ENCODE peak calls at places on chromosomes 16 and 17, in ten cellular contexts. A is lower leg skin, W is heart left ventricle, X is body of pancreas, R is cardiac fibroblast, G is pancreas, B is astrocyte of the cerebellum, T is mucosa of descending colon, S is A549, N is HFF-Myc. O is an unnamed sample.
A peak's percentile ranks its signal among the peaks of the same experiment; 100 is the strongest.

GRCh38 chr17:18258356-18259038 is at the start of gene FLII:
- DNase-seq in A (no peak), W (peak; percentile 63), X (peak; percentile 56), R (no peak), G (peak; percentile 87), B (no peak), T (peak; percentile 70), S (peak; percentile 70), N (no peak), O (peak; percentile 17)

GRCh38 chr17:79420318-79421243 is 190.3 kb downstream of the RBFOX3 start:
- DNase-seq in A (no peak), W (no peak), X (no peak), R (peak; percentile 35), G (no peak), B (no peak), T (no peak), S (peak; percentile 66), N (no peak), O (peak; percentile 26)

GRCh38 chr17:1709971-1710806 is at the start of gene TLCD2:
- DNase-seq in A (no peak), W (peak; percentile 81), X (peak; percentile 68), R (peak; percentile 68), G (peak; percentile 86), B (no peak), T (peak; percentile 96), S (peak; percentile 71), N (no peak), O (peak; percentile 65)

GRCh38 chr16:85396879-85397871 is 215.9 kb upstream of the GSE1 start:
- DNase-seq in A (no peak), W (peak; percentile 15), X (peak; percentile 11), R (no peak), G (peak; percentile 54), B (no peak), T (peak; percentile 25), S (peak; percentile 28), N (no peak), O (no peak)

GRCh38 chr16:8852534-8852933 is 16.3 kb downstream of the CARHSP1 start:
- DNase-seq in A (no peak), W (no peak), X (no peak), R (peak; percentile 63), G (peak; percentile 29), B (no peak), T (no peak), S (no peak), N (no peak), O (no peak)

GRCh38 chr17:50221500-50222480 is 20.4 kb upstream of the COL1A1 start:
- DNase-seq in A (no peak), W (no peak), X (no peak), R (peak; percentile 66), G (no peak), B (no peak), T (no peak), S (no peak), N (no peak), O (peak; percentile 67)

GRCh38 chr16:16183562-16183961 is 39.7 kb downstream of the ABCC6 start:
- DNase-seq in A (no peak), W (no peak), X (no peak), R (no peak), G (no peak), B (no peak), T (no peak), S (no peak), N (no peak), O (no peak)

GRCh38 chr17:45086865-45087495 is 25.9 kb downstream of the NMT1 start:
- DNase-seq in A (no peak), W (no peak), X (no peak), R (no peak), G (no peak), B (no peak), T (no peak), S (no peak), N (no peak), O (no peak)

DNA sequence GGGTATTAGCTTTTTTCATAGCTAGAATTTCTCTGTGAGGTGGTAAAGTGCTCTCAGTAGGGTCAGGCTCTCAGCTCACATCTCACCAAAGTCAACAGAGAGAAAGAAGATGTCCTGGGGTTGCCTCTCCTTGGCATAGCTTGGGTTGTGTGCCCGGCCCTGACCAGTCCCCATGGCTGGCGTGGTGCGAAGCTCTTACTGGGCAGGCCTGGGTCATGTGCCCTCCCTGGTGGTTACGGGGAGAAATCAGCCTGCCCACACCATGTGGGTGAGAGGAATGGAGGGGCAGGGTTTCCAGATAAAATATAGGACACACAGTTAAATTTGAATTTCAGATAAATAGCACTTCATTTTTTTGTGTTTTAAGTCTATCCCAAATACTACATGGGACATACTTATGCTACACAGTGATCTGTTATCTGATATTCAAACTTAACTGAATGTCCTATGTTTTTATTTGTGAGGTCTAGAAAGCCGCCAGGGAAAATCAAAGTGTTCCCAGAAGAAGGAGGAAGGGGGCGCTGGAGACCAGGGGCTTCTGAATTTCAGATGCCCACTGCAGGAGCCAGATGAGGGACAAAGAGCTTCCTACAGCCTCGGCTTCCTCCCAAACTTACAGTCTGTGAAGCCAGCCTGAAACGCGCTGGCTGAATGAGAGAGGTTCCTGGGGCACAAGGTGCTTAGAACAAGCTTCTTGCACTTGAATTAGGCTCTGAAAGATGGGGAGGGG is 45.4 kb downstream of the NKD1 start:
- DNase-seq in A (no peak), W (no peak), X (no peak), R (no peak), G (no peak), B (peak; percentile 16), T (no peak), S (no peak), N (no peak), O (peak; percentile 31)
- TF ChIP-seq CTCF in A (no peak), W (peak; percentile 39), X (peak; percentile 18), R (peak; percentile 15), G (no peak), B (peak; percentile 57), T (no peak), S (no peak), N (peak; percentile 15), O (peak; percentile 28)

DNA sequence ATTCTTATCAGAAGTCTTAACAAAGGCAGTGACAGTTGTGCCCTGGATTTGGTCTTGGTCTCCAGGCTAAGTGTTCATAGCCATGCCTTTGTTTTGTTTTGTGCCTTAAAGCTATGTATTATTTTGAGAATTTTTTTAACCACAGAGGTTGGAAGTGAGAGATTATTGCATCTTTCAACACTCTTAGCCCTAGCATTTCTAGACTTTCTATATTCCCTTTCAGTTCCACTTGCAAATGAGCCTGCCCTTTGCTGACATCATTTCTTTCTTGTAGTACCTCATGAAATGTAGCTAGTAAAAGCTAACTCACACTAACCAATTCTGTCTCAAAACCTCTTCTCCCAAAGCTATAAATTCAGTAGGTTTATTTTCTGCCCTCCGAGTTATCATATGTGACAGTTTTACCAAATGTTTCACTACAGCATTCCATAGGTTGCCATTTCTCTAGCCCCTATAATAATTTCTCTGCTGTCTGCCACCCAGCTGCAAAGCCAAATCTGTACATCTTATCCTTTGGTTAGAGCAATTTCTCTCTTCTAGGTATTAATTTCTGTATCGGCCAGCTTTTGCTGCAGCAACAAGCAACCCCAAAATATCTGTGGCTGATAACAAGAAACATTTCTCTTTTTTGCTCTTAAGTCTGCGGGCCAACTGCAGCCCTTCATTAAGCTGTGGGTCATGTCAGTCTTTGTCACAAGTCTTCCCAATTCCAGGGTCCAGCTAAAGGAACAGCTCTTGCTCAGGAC is 14.2 kb upstream of the CCL1 start:
- DNase-seq in A (no peak), W (no peak), X (no peak), R (no peak), G (no peak), B (no peak), T (no peak), S (no peak), N (no peak), O (no peak)
- H3K4me3 ChIP-seq in A (no peak overlapping the region), W (no peak overlapping the region), X (no peak overlapping the region), R (no peak overlapping the region), G (no peak overlapping the region), B (no peak overlapping the region), T (no peak overlapping the region), S (no peak overlapping the region), N (no peak overlapping the region), O (no peak overlapping the region)

GRCh38 chr16:12793120-12793889 is 10.4 kb downstream of the CPPED1 start:
- DNase-seq in A (no peak), W (no peak), X (no peak), R (no peak), G (no peak), B (no peak), T (no peak), S (no peak), N (no peak), O (no peak)
- TF ChIP-seq CTCF in A (no peak), W (no peak), X (no peak), R (no peak), G (no peak), B (no peak), T (no peak), S (no peak), N (no peak), O (no peak)

GRCh38 chr17:38745545-38745944 is 2.6 kb downstream of the PCGF2 start:
- DNase-seq in A (no peak), W (no peak), X (no peak), R (no peak), G (no peak), B (no peak), T (no peak), S (no peak), N (no peak), O (no peak)

GRCh38 chr17:38747385-38748328 is 479 bp downstream of the PCGF2 start:
- DNase-seq in A (no peak), W (peak; percentile 74), X (no peak), R (peak; percentile 34), G (peak; percentile 85), B (no peak), T (peak; percentile 61), S (peak; percentile 42), N (no peak), O (no peak)

GRCh38 chr17:38746893-38747384 is 1.2 kb downstream of the PCGF2 start:
- DNase-seq in A (no peak), W (no peak), X (no peak), R (no peak), G (no peak), B (no peak), T (peak; percentile 27), S (no peak), N (no peak), O (no peak)

GRCh38 chr17:38748329-38749221 is at the start of gene PCGF2:
- DNase-seq in A (peak; percentile 95), W (peak; percentile 94), X (peak; percentile 82), R (peak; percentile 90), G (peak; percentile 84), B (peak; percentile 72), T (peak; percentile 97), S (peak; percentile 94), N (peak; percentile 72), O (peak; percentile 92)

DNA sequence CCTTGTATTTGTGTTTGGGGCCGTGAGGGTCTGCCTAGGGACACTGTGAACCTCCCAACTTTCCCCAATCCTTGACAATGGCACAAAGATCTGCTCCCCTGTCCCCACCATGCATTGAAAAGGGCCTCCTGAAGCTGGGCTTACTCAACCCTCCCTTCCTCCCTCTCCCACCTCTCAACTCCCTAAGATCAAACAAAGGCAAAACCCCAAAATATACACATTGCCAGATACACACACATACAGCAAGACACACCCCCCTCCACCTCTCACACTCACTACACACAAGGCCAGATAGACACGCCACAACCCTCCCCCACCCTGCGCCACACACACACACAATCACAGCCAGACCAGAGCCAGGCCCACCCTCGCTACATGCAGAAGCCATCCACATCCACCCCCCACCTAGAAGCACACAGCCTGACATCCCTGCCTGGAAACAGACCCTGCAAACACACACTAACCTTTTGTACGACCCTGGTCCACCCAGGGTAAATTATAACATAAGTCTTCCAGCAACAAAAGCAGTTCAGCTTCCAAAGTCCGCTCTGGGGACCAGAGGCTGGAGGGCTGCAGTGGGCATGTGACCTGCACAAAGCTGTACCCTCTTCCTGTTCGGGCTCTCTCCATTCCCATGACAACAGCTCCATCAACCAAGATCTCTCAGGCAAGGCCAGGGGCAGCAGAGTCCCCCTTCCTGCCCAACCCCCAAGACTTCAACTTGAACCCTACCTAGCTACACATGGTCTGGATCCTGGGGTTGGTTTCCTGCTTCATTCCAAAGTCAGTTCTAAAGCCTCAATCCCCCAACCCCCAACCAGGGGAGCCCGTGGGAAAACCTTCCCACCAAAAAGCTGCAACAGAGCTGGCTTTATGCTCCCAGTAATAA is 1.9 kb downstream of the PCGF2 start:
- DNase-seq in A (no peak), W (no peak), X (no peak), R (no peak), G (no peak), B (no peak), T (no peak), S (no peak), N (no peak), O (no peak)
- H3K4me3 ChIP-seq in A (no peak overlapping the region), W (peak overlapping the region; percentile 93), X (no peak overlapping the region), R (peak overlapping the region; percentile 92), G (no peak overlapping the region), B (peak overlapping the region; percentile 93), T (no peak overlapping the region), S (peak overlapping the region; percentile 96), N (peak overlapping the region; percentile 88), O (peak overlapping the region; percentile 91)